ENCODE peak calls at places on chromosomes 3 and 15, in five cellular contexts. One of them, this sample, is unnamed.

GRCh38 chr3:111794701-111795100 is 64.4 kb upstream of the PHLDB2 start:
- DNase-seq in HFF-Myc: peak
- DNase-seq in stimulated activated CD8-positive, alpha-beta memory T cell treated with anti-CD3 and anti-CD28 coated beads, Interleukin-2, amount 100 ng/mL, for 48 hours: no peak
- DNase-seq in stimulated activated CD4-positive, alpha-beta T cell treated with anti-CD3 and anti-CD28 coated beads, TNF-alpha, amount 100 ng/mL, for 4 hours: no peak
- DNase-seq in T-helper 2 cell: no peak
- DNase-seq in this sample: no peak

GRCh38 chr3:150210461-150211110 is 197.5 kb upstream of the TSC22D2 start:
- DNase-seq in HFF-Myc: no peak
- DNase-seq in T-helper 2 cell: no peak
- DNase-seq in stimulated activated CD4-positive, alpha-beta T cell treated with anti-CD3 and anti-CD28 coated beads, TNF-alpha, amount 100 ng/mL, for 4 hours: no peak
- DNase-seq in stimulated activated CD8-positive, alpha-beta memory T cell treated with anti-CD3 and anti-CD28 coated beads, Interleukin-2, amount 100 ng/mL, for 48 hours: no peak
- DNase-seq in this sample: no peak

GRCh38 chr3:58661836-58662235 is 4.7 kb downstream of the FAM3D start:
- DNase-seq in T-helper 2 cell: no peak
- DNase-seq in stimulated activated CD4-positive, alpha-beta T cell treated with anti-CD3 and anti-CD28 coated beads, TNF-alpha, amount 100 ng/mL, for 4 hours: no peak
- DNase-seq in stimulated activated CD8-positive, alpha-beta memory T cell treated with anti-CD3 and anti-CD28 coated beads, Interleukin-2, amount 100 ng/mL, for 48 hours: no peak
- DNase-seq in HFF-Myc: no peak
- DNase-seq in this sample: no peak

GRCh38 chr3:23183731-23184130 is 19.4 kb upstream of the UBE2E2 start:
- DNase-seq in stimulated activated CD8-positive, alpha-beta memory T cell treated with anti-CD3 and anti-CD28 coated beads, Interleukin-2, amount 100 ng/mL, for 48 hours: no peak
- DNase-seq in stimulated activated CD4-positive, alpha-beta T cell treated with anti-CD3 and anti-CD28 coated beads, TNF-alpha, amount 100 ng/mL, for 4 hours: no peak
- DNase-seq in HFF-Myc: peak
- DNase-seq in T-helper 2 cell: no peak
- DNase-seq in this sample: no peak

GRCh38 chr3:126834596-126835471 is 130.8 kb downstream of the CHCHD6 start:
- DNase-seq in stimulated activated CD8-positive, alpha-beta memory T cell treated with anti-CD3 and anti-CD28 coated beads, Interleukin-2, amount 100 ng/mL, for 48 hours: no peak
- DNase-seq in stimulated activated CD4-positive, alpha-beta T cell treated with anti-CD3 and anti-CD28 coated beads, TNF-alpha, amount 100 ng/mL, for 4 hours: no peak
- DNase-seq in HFF-Myc: no peak
- DNase-seq in T-helper 2 cell: no peak
- DNase-seq in this sample: no peak

GRCh38 chr15:36401586-36401966 is 177.8 kb upstream of the CDIN1 start:
- DNase-seq in stimulated activated CD4-positive, alpha-beta T cell treated with anti-CD3 and anti-CD28 coated beads, TNF-alpha, amount 100 ng/mL, for 4 hours: no peak
- DNase-seq in HFF-Myc: no peak
- DNase-seq in T-helper 2 cell: no peak
- DNase-seq in stimulated activated CD8-positive, alpha-beta memory T cell treated with anti-CD3 and anti-CD28 coated beads, Interleukin-2, amount 100 ng/mL, for 48 hours: no peak
- DNase-seq in this sample: no peak

GRCh38 chr3:106609666-106610301 is 741.0 kb upstream of the CBLB start:
- DNase-seq in stimulated activated CD4-positive, alpha-beta T cell treated with anti-CD3 and anti-CD28 coated beads, TNF-alpha, amount 100 ng/mL, for 4 hours: no peak
- DNase-seq in stimulated activated CD8-positive, alpha-beta memory T cell treated with anti-CD3 and anti-CD28 coated beads, Interleukin-2, amount 100 ng/mL, for 48 hours: peak
- DNase-seq in HFF-Myc: peak
- DNase-seq in T-helper 2 cell: peak
- DNase-seq in this sample: peak

GRCh38 chr3:48966367-48966766 is 23.7 kb upstream of the P4HTM start:
- DNase-seq in stimulated activated CD4-positive, alpha-beta T cell treated with anti-CD3 and anti-CD28 coated beads, TNF-alpha, amount 100 ng/mL, for 4 hours: no peak
- DNase-seq in T-helper 2 cell: no peak
- DNase-seq in stimulated activated CD8-positive, alpha-beta memory T cell treated with anti-CD3 and anti-CD28 coated beads, Interleukin-2, amount 100 ng/mL, for 48 hours: no peak
- DNase-seq in HFF-Myc: no peak
- DNase-seq in this sample: no peak

GRCh38 chr3:49158108-49158709 is 7.9 kb downstream of the CCDC71 start:
- DNase-seq in T-helper 2 cell: peak
- DNase-seq in HFF-Myc: no peak
- DNase-seq in stimulated activated CD4-positive, alpha-beta T cell treated with anti-CD3 and anti-CD28 coated beads, TNF-alpha, amount 100 ng/mL, for 4 hours: no peak
- DNase-seq in stimulated activated CD8-positive, alpha-beta memory T cell treated with anti-CD3 and anti-CD28 coated beads, Interleukin-2, amount 100 ng/mL, for 48 hours: no peak
- DNase-seq in this sample: no peak

GRCh38 chr3:50237754-50238548 is 1.9 kb downstream of the GNAI2 start:
- DNase-seq in T-helper 2 cell: peak
- DNase-seq in stimulated activated CD8-positive, alpha-beta memory T cell treated with anti-CD3 and anti-CD28 coated beads, Interleukin-2, amount 100 ng/mL, for 48 hours: peak
- DNase-seq in HFF-Myc: no peak
- DNase-seq in stimulated activated CD4-positive, alpha-beta T cell treated with anti-CD3 and anti-CD28 coated beads, TNF-alpha, amount 100 ng/mL, for 4 hours: peak
- DNase-seq in this sample: peak

GRCh38 chr15:92803852-92804609 is 96.1 kb upstream of the CHD2 start:
- DNase-seq in stimulated activated CD4-positive, alpha-beta T cell treated with anti-CD3 and anti-CD28 coated beads, TNF-alpha, amount 100 ng/mL, for 4 hours: peak
- DNase-seq in stimulated activated CD8-positive, alpha-beta memory T cell treated with anti-CD3 and anti-CD28 coated beads, Interleukin-2, amount 100 ng/mL, for 48 hours: peak
- DNase-seq in T-helper 2 cell: peak
- DNase-seq in HFF-Myc: peak
- DNase-seq in this sample: no peak

GRCh38 chr3:56838441-56838840 is 36.7 kb upstream of the ARHGEF3 start:
- DNase-seq in stimulated activated CD4-positive, alpha-beta T cell treated with anti-CD3 and anti-CD28 coated beads, TNF-alpha, amount 100 ng/mL, for 4 hours: no peak
- DNase-seq in T-helper 2 cell: no peak
- DNase-seq in HFF-Myc: no peak
- DNase-seq in stimulated activated CD8-positive, alpha-beta memory T cell treated with anti-CD3 and anti-CD28 coated beads, Interleukin-2, amount 100 ng/mL, for 48 hours: no peak
- DNase-seq in this sample: no peak

GRCh38 chr3:181417748-181418147 is 294.0 kb upstream of the SOX2 start:
- DNase-seq in stimulated activated CD4-positive, alpha-beta T cell treated with anti-CD3 and anti-CD28 coated beads, TNF-alpha, amount 100 ng/mL, for 4 hours: no peak
- DNase-seq in HFF-Myc: no peak
- DNase-seq in T-helper 2 cell: no peak
- DNase-seq in stimulated activated CD8-positive, alpha-beta memory T cell treated with anti-CD3 and anti-CD28 coated beads, Interleukin-2, amount 100 ng/mL, for 48 hours: no peak
- DNase-seq in this sample: no peak

GRCh38 chr15:57820119-57820518 is 113.6 kb downstream of the POLR2M start:
- DNase-seq in stimulated activated CD8-positive, alpha-beta memory T cell treated with anti-CD3 and anti-CD28 coated beads, Interleukin-2, amount 100 ng/mL, for 48 hours: no peak
- DNase-seq in stimulated activated CD4-positive, alpha-beta T cell treated with anti-CD3 and anti-CD28 coated beads, TNF-alpha, amount 100 ng/mL, for 4 hours: no peak
- DNase-seq in T-helper 2 cell: no peak
- DNase-seq in HFF-Myc: peak
- DNase-seq in this sample: no peak

GRCh38 chr15:40460404-40460803 is 10.4 kb upstream of the CHST14 start:
- DNase-seq in T-helper 2 cell: no peak
- DNase-seq in HFF-Myc: no peak
- DNase-seq in stimulated activated CD8-positive, alpha-beta memory T cell treated with anti-CD3 and anti-CD28 coated beads, Interleukin-2, amount 100 ng/mL, for 48 hours: no peak
- DNase-seq in stimulated activated CD4-positive, alpha-beta T cell treated with anti-CD3 and anti-CD28 coated beads, TNF-alpha, amount 100 ng/mL, for 4 hours: no peak
- DNase-seq in this sample: no peak

GRCh38 chr3:57832925-57833324 is 76.8 kb downstream of the SLMAP start:
- DNase-seq in stimulated activated CD8-positive, alpha-beta memory T cell treated with anti-CD3 and anti-CD28 coated beads, Interleukin-2, amount 100 ng/mL, for 48 hours: no peak
- DNase-seq in stimulated activated CD4-positive, alpha-beta T cell treated with anti-CD3 and anti-CD28 coated beads, TNF-alpha, amount 100 ng/mL, for 4 hours: no peak
- DNase-seq in HFF-Myc: no peak
- DNase-seq in T-helper 2 cell: no peak
- DNase-seq in this sample: no peak

GRCh38 chr3:53677406-53677805 is 168.8 kb downstream of the CHDH start:
- DNase-seq in T-helper 2 cell: no peak
- DNase-seq in stimulated activated CD4-positive, alpha-beta T cell treated with anti-CD3 and anti-CD28 coated beads, TNF-alpha, amount 100 ng/mL, for 4 hours: no peak
- DNase-seq in HFF-Myc: no peak
- DNase-seq in stimulated activated CD8-positive, alpha-beta memory T cell treated with anti-CD3 and anti-CD28 coated beads, Interleukin-2, amount 100 ng/mL, for 48 hours: no peak
- DNase-seq in this sample: no peak

GRCh38 chr3:62874398-62875102 is 666 bp downstream of the CADPS start:
- DNase-seq in stimulated activated CD8-positive, alpha-beta memory T cell treated with anti-CD3 and anti-CD28 coated beads, Interleukin-2, amount 100 ng/mL, for 48 hours: no peak
- DNase-seq in T-helper 2 cell: no peak
- DNase-seq in stimulated activated CD4-positive, alpha-beta T cell treated with anti-CD3 and anti-CD28 coated beads, TNF-alpha, amount 100 ng/mL, for 4 hours: no peak
- DNase-seq in HFF-Myc: no peak
- DNase-seq in this sample: no peak

GRCh38 chr3:141275511-141275910 is 43.9 kb downstream of the PXYLP1 start:
- DNase-seq in HFF-Myc: no peak
- DNase-seq in stimulated activated CD4-positive, alpha-beta T cell treated with anti-CD3 and anti-CD28 coated beads, TNF-alpha, amount 100 ng/mL, for 4 hours: no peak
- DNase-seq in T-helper 2 cell: no peak
- DNase-seq in stimulated activated CD8-positive, alpha-beta memory T cell treated with anti-CD3 and anti-CD28 coated beads, Interleukin-2, amount 100 ng/mL, for 48 hours: no peak
- DNase-seq in this sample: no peak

GRCh38 chr15:58988011-58988785 is 735 bp downstream of the RNF111 start:
- DNase-seq in T-helper 2 cell: peak
- DNase-seq in stimulated activated CD4-positive, alpha-beta T cell treated with anti-CD3 and anti-CD28 coated beads, TNF-alpha, amount 100 ng/mL, for 4 hours: peak
- DNase-seq in stimulated activated CD8-positive, alpha-beta memory T cell treated with anti-CD3 and anti-CD28 coated beads, Interleukin-2, amount 100 ng/mL, for 48 hours: peak
- DNase-seq in HFF-Myc: no peak
- DNase-seq in this sample: no peak

GRCh38 chr15:58331562-58331902 is 100.3 kb upstream of the LIPC start:
- DNase-seq in HFF-Myc: no peak
- DNase-seq in stimulated activated CD8-positive, alpha-beta memory T cell treated with anti-CD3 and anti-CD28 coated beads, Interleukin-2, amount 100 ng/mL, for 48 hours: no peak
- DNase-seq in T-helper 2 cell: no peak
- DNase-seq in stimulated activated CD4-positive, alpha-beta T cell treated with anti-CD3 and anti-CD28 coated beads, TNF-alpha, amount 100 ng/mL, for 4 hours: no peak
- DNase-seq in this sample: no peak

GRCh38 chr15:78234515-78235040 is at the start of gene ACSBG1:
- DNase-seq in stimulated activated CD4-positive, alpha-beta T cell treated with anti-CD3 and anti-CD28 coated beads, TNF-alpha, amount 100 ng/mL, for 4 hours: no peak
- DNase-seq in stimulated activated CD8-positive, alpha-beta memory T cell treated with anti-CD3 and anti-CD28 coated beads, Interleukin-2, amount 100 ng/mL, for 48 hours: no peak
- DNase-seq in HFF-Myc: no peak
- DNase-seq in T-helper 2 cell: no peak
- DNase-seq in this sample: no peak

GRCh38 chr3:180630360-180630759 is 28.4 kb downstream of the TTC14 start:
- DNase-seq in T-helper 2 cell: no peak
- DNase-seq in stimulated activated CD8-positive, alpha-beta memory T cell treated with anti-CD3 and anti-CD28 coated beads, Interleukin-2, amount 100 ng/mL, for 48 hours: no peak
- DNase-seq in stimulated activated CD4-positive, alpha-beta T cell treated with anti-CD3 and anti-CD28 coated beads, TNF-alpha, amount 100 ng/mL, for 4 hours: no peak
- DNase-seq in HFF-Myc: no peak
- DNase-seq in this sample: no peak

GRCh38 chr3:117589454-117589853 is 879.9 kb downstream of the TUSC7 start:
- DNase-seq in stimulated activated CD8-positive, alpha-beta memory T cell treated with anti-CD3 and anti-CD28 coated beads, Interleukin-2, amount 100 ng/mL, for 48 hours: no peak
- DNase-seq in HFF-Myc: no peak
- DNase-seq in stimulated activated CD4-positive, alpha-beta T cell treated with anti-CD3 and anti-CD28 coated beads, TNF-alpha, amount 100 ng/mL, for 4 hours: no peak
- DNase-seq in T-helper 2 cell: no peak
- DNase-seq in this sample: no peak

GRCh38 chr15:59138243-59138642 is 33.3 kb downstream of the CCNB2 start:
- DNase-seq in T-helper 2 cell: peak
- DNase-seq in HFF-Myc: no peak
- DNase-seq in stimulated activated CD8-positive, alpha-beta memory T cell treated with anti-CD3 and anti-CD28 coated beads, Interleukin-2, amount 100 ng/mL, for 48 hours: peak
- DNase-seq in stimulated activated CD4-positive, alpha-beta T cell treated with anti-CD3 and anti-CD28 coated beads, TNF-alpha, amount 100 ng/mL, for 4 hours: peak
- DNase-seq in this sample: peak

GRCh38 chr3:38516669-38517068 is 20.5 kb downstream of the EXOG start:
- DNase-seq in stimulated activated CD8-positive, alpha-beta memory T cell treated with anti-CD3 and anti-CD28 coated beads, Interleukin-2, amount 100 ng/mL, for 48 hours: no peak
- DNase-seq in T-helper 2 cell: no peak
- DNase-seq in HFF-Myc: no peak
- DNase-seq in stimulated activated CD4-positive, alpha-beta T cell treated with anti-CD3 and anti-CD28 coated beads, TNF-alpha, amount 100 ng/mL, for 4 hours: no peak
- DNase-seq in this sample: no peak

GRCh38 chr3:160090653-160091052 is 102.0 kb downstream of the IL12A start:
- DNase-seq in T-helper 2 cell: no peak
- DNase-seq in stimulated activated CD4-positive, alpha-beta T cell treated with anti-CD3 and anti-CD28 coated beads, TNF-alpha, amount 100 ng/mL, for 4 hours: no peak
- DNase-seq in stimulated activated CD8-positive, alpha-beta memory T cell treated with anti-CD3 and anti-CD28 coated beads, Interleukin-2, amount 100 ng/mL, for 48 hours: no peak
- DNase-seq in HFF-Myc: no peak
- DNase-seq in this sample: no peak

GRCh38 chr3:160616721-160617120 is 51.4 kb upstream of the KPNA4 start:
- DNase-seq in stimulated activated CD4-positive, alpha-beta T cell treated with anti-CD3 and anti-CD28 coated beads, TNF-alpha, amount 100 ng/mL, for 4 hours: no peak
- DNase-seq in stimulated activated CD8-positive, alpha-beta memory T cell treated with anti-CD3 and anti-CD28 coated beads, Interleukin-2, amount 100 ng/mL, for 48 hours: no peak
- DNase-seq in HFF-Myc: no peak
- DNase-seq in T-helper 2 cell: no peak
- DNase-seq in this sample: no peak

GRCh38 chr3:49701388-49702077 is 12.2 kb downstream of the RNF123 start:
- DNase-seq in stimulated activated CD4-positive, alpha-beta T cell treated with anti-CD3 and anti-CD28 coated beads, TNF-alpha, amount 100 ng/mL, for 4 hours: no peak
- DNase-seq in T-helper 2 cell: no peak
- DNase-seq in stimulated activated CD8-positive, alpha-beta memory T cell treated with anti-CD3 and anti-CD28 coated beads, Interleukin-2, amount 100 ng/mL, for 48 hours: no peak
- DNase-seq in HFF-Myc: no peak
- DNase-seq in this sample: no peak

GRCh38 chr3:179196700-179197099 is 48.5 kb downstream of the PIK3CA start:
- DNase-seq in stimulated activated CD8-positive, alpha-beta memory T cell treated with anti-CD3 and anti-CD28 coated beads, Interleukin-2, amount 100 ng/mL, for 48 hours: no peak
- DNase-seq in stimulated activated CD4-positive, alpha-beta T cell treated with anti-CD3 and anti-CD28 coated beads, TNF-alpha, amount 100 ng/mL, for 4 hours: no peak
- DNase-seq in HFF-Myc: no peak
- DNase-seq in T-helper 2 cell: no peak
- DNase-seq in this sample: no peak

GRCh38 chr3:64130436-64130835 is 94.8 kb downstream of the PRICKLE2 start:
- DNase-seq in HFF-Myc: no peak
- DNase-seq in stimulated activated CD8-positive, alpha-beta memory T cell treated with anti-CD3 and anti-CD28 coated beads, Interleukin-2, amount 100 ng/mL, for 48 hours: no peak
- DNase-seq in stimulated activated CD4-positive, alpha-beta T cell treated with anti-CD3 and anti-CD28 coated beads, TNF-alpha, amount 100 ng/mL, for 4 hours: no peak
- DNase-seq in T-helper 2 cell: no peak
- DNase-seq in this sample: no peak

GRCh38 chr3:113297281-113297680 is 85.9 kb downstream of the BOC start:
- DNase-seq in stimulated activated CD4-positive, alpha-beta T cell treated with anti-CD3 and anti-CD28 coated beads, TNF-alpha, amount 100 ng/mL, for 4 hours: no peak
- DNase-seq in stimulated activated CD8-positive, alpha-beta memory T cell treated with anti-CD3 and anti-CD28 coated beads, Interleukin-2, amount 100 ng/mL, for 48 hours: no peak
- DNase-seq in HFF-Myc: no peak
- DNase-seq in T-helper 2 cell: no peak
- DNase-seq in this sample: no peak

GRCh38 chr15:65082303-65082958 is 5.9 kb downstream of the KBTBD13 start:
- DNase-seq in stimulated activated CD4-positive, alpha-beta T cell treated with anti-CD3 and anti-CD28 coated beads, TNF-alpha, amount 100 ng/mL, for 4 hours: no peak
- DNase-seq in T-helper 2 cell: no peak
- DNase-seq in HFF-Myc: no peak
- DNase-seq in stimulated activated CD8-positive, alpha-beta memory T cell treated with anti-CD3 and anti-CD28 coated beads, Interleukin-2, amount 100 ng/mL, for 48 hours: no peak
- DNase-seq in this sample: no peak